ENCODE peak calls at places on chromosomes 5 and 9, in six cellular contexts. B is GM06990, F is foreskin fibroblast, J is left lung, Z is AG04450, N is sigmoid colon. E is an unnamed sample.

GRCh38 chr9:77977210-77977611 is 54.4 kb downstream of the GNAQ start:
- DNase-seq in B (no peak), F (peak; percentile 82), J (no peak), Z (no peak), N (peak; percentile 72), E (peak; percentile 24)

GRCh38 chr5:74978347-74978746 is 74.0 kb downstream of the GCNT4 start:
- DNase-seq in B (no peak), F (no peak), J (no peak), Z (no peak), N (no peak), E (no peak)

GRCh38 chr5:5116953-5117352 is 23.2 kb upstream of the ADAMTS16 start:
- DNase-seq in B (no peak), F (no peak), J (no peak), Z (no peak), N (no peak), E (no peak)

GRCh38 chr5:122738088-122738487 is 36.8 kb upstream of the SNX2 start:
- DNase-seq in B (no peak), F (no peak), J (no peak), Z (no peak), N (no peak), E (no peak)

GRCh38 chr5:125196479-125197183 is 450.2 kb upstream of the ZNF608 start:
- DNase-seq in B (no peak), F (peak; percentile 43), J (no peak), Z (no peak), N (no peak), E (no peak)

GRCh38 chr5:151213803-151214613 is 9.9 kb downstream of the CCDC69 start:
- DNase-seq in B (peak; percentile 91), F (peak; percentile 25), J (peak; percentile 92), Z (no peak), N (peak; percentile 91), E (peak; percentile 77)

GRCh38 chr5:16937023-16937379 is 913 bp upstream of the MYO10 start:
- DNase-seq in B (no peak), F (no peak), J (no peak), Z (no peak), N (no peak), E (no peak)

GRCh38 chr9:114037961-114038723 is 40.0 kb downstream of the AMBP start:
- DNase-seq in B (no peak), F (no peak), J (no peak), Z (no peak), N (peak; percentile 32), E (no peak)

GRCh38 chr5:137629646-137630045 is 106.2 kb downstream of the KLHL3 start:
- DNase-seq in B (peak; percentile 15), F (peak; percentile 70), J (no peak), Z (no peak), N (no peak), E (no peak)

GRCh38 chr5:77946381-77947050 is 170.4 kb upstream of the TBCA start:
- DNase-seq in B (no peak), F (no peak), J (no peak), Z (no peak), N (no peak), E (no peak)

GRCh38 chr5:143361438-143361837 is 42.0 kb downstream of the NR3C1 start:
- DNase-seq in B (no peak), F (no peak), J (no peak), Z (no peak), N (no peak), E (no peak)

GRCh38 chr5:68285857-68286611 is 70.5 kb downstream of the PIK3R1 start:
- DNase-seq in B (no peak), F (peak; percentile 78), J (no peak), Z (no peak), N (no peak), E (no peak)

GRCh38 chr9:77907581-77907980 is 124.0 kb downstream of the GNAQ start:
- DNase-seq in B (no peak), F (peak; percentile 62), J (no peak), Z (no peak), N (no peak), E (no peak)

GRCh38 chr9:104860280-104860679 is 67.7 kb downstream of the ABCA1 start:
- DNase-seq in B (peak; percentile 15), F (no peak), J (no peak), Z (no peak), N (no peak), E (no peak)

GRCh38 chr5:86917117-86917579 is 299.4 kb downstream of the COX7C start:
- DNase-seq in B (no peak), F (peak; percentile 46), J (no peak), Z (no peak), N (no peak), E (no peak)

GRCh38 chr5:61765471-61765870 is 433.4 kb downstream of the ZSWIM6 start:
- DNase-seq in B (no peak), F (no peak), J (no peak), Z (no peak), N (no peak), E (no peak)

GRCh38 chr5:61767231-61768080 is 435.4 kb downstream of the ZSWIM6 start:
- DNase-seq in B (no peak), F (no peak), J (no peak), Z (no peak), N (no peak), E (no peak)

GRCh38 chr5:61771062-61771461 is 439.0 kb downstream of the ZSWIM6 start:
- DNase-seq in B (no peak), F (no peak), J (no peak), Z (no peak), N (no peak), E (no peak)

GRCh38 chr5:61766141-61766540 is 434.1 kb downstream of the ZSWIM6 start:
- DNase-seq in B (no peak), F (no peak), J (no peak), Z (no peak), N (no peak), E (no peak)

GRCh38 chr5:61768692-61769281 is 436.7 kb downstream of the ZSWIM6 start:
- DNase-seq in B (peak; percentile 3), F (peak; percentile 8), J (no peak), Z (no peak), N (no peak), E (no peak)
- TF ChIP-seq CTCF in B (peak; percentile 92), F (peak; percentile 57), J (peak; percentile 23), Z (peak; percentile 60), N (no peak), E (no peak)

DNA sequence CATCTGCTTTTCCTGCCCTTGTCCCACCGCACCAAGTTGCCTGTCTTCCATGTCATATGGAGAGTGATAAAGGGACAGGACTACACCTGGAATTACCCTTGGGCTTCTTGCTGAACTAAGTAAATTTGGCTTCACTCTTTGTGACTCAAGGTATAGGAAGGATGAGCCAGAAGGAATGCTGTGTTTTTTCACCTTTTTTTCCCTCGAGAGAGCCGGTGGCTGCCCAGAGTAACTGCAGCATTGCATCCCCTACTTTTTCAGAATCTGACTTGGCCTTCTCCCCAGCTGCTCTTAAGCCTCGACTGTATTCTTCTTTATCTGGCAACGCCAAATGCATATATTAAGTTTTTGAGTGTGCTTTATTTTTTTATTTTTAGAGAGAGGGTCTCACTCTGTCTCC is 38.4 kb downstream of the RCL1 start:
- DNase-seq in B (no peak), F (peak; percentile 25), J (no peak), Z (no peak), N (no peak), E (no peak)
- TF ChIP-seq CTCF in B (no peak), F (no peak), J (no peak), Z (no peak), N (no peak), E (no peak)

GRCh38 chr9:127683723-127684122 is 23.1 kb upstream of the CFAP157 start:
- DNase-seq in B (no peak), F (peak; percentile 81), J (no peak), Z (no peak), N (no peak), E (no peak)
- TF ChIP-seq CTCF in B (no peak), F (no peak), J (no peak), Z (no peak), N (no peak), E (no peak)

GRCh38 chr5:113686599-113686998 is 173.1 kb downstream of the YTHDC2 start:
- DNase-seq in B (no peak), F (no peak), J (no peak), Z (no peak), N (no peak), E (no peak)
- TF ChIP-seq CTCF in B (no peak), F (no peak), J (no peak), Z (no peak), N (no peak), E (no peak)

GRCh38 chr5:55918097-55919035 is 67.2 kb downstream of the IL31RA start:
- DNase-seq in B (no peak), F (no peak), J (no peak), Z (no peak), N (no peak), E (no peak)

GRCh38 chr5:55923177-55923872 is 71.4 kb downstream of the IL6ST start:
- DNase-seq in B (no peak), F (no peak), J (no peak), Z (no peak), N (no peak), E (no peak)

GRCh38 chr5:55919625-55920024 is 68.5 kb downstream of the IL31RA start:
- DNase-seq in B (no peak), F (no peak), J (no peak), Z (no peak), N (no peak), E (no peak)

GRCh38 chr5:55921617-55922016 is 70.5 kb downstream of the IL31RA start:
- DNase-seq in B (no peak), F (no peak), J (no peak), Z (no peak), N (no peak), E (no peak)

GRCh38 chr5:55920784-55921183 is 69.6 kb downstream of the IL31RA start:
- DNase-seq in B (no peak), F (peak; percentile 65), J (no peak), Z (no peak), N (no peak), E (no peak)
- TF ChIP-seq CTCF in B (peak; percentile 13), F (peak; percentile 38), J (no peak), Z (peak; percentile 54), N (no peak), E (no peak)

GRCh38 chr5:73302797-73303138 is 129.8 kb downstream of the TMEM174 start:
- DNase-seq in B (no peak), F (no peak), J (no peak), Z (no peak), N (no peak), E (no peak)

GRCh38 chr5:73301208-73302088 is 128.5 kb downstream of the TMEM174 start:
- DNase-seq in B (no peak), F (no peak), J (no peak), Z (no peak), N (no peak), E (no peak)

GRCh38 chr5:73304381-73304780 is 131.4 kb downstream of the TMEM174 start:
- DNase-seq in B (no peak), F (no peak), J (no peak), Z (no peak), N (no peak), E (no peak)

GRCh38 chr5:73305386-73305785 is 132.4 kb downstream of the TMEM174 start:
- DNase-seq in B (no peak), F (no peak), J (no peak), Z (no peak), N (no peak), E (no peak)

GRCh38 chr5:73303139-73304079 is 130.4 kb downstream of the TMEM174 start:
- DNase-seq in B (no peak), F (no peak), J (peak; percentile 75), Z (no peak), N (no peak), E (no peak)
- TF ChIP-seq CTCF in B (no peak), F (no peak), J (no peak), Z (no peak), N (no peak), E (no peak)